ENCODE peak calls at places on chromosome 1, in five cellular contexts. B is stomach, N is IMR-90, E is keratinocyte, M is heart left ventricle. D is an unnamed sample.
A peak's percentile ranks its signal among the peaks of the same experiment; 100 is the strongest.

GRCh38 chr1:202159534-202160371 is 649 bp downstream of the PTPN7 start:
- DNase-seq in N (no peak), E (no peak), B (no peak), M (no peak), D (no peak)

GRCh38 chr1:53115403-53116306 is 26.8 kb downstream of the SLC1A7 start:
- DNase-seq in N (peak; percentile 65), M (no peak), B (peak; percentile 50), E (no peak), D (no peak)

GRCh38 chr1:214107322-214108096 is 119.7 kb downstream of the PROX1 start:
- DNase-seq in N (peak; percentile 0), M (peak; percentile 68), B (peak; percentile 37), E (no peak), D (peak; percentile 22)

GRCh38 chr1:15178571-15179484 is 25.3 kb downstream of the TMEM51 start:
- DNase-seq in N (peak; percentile 97), M (no peak), E (no peak), B (no peak), D (no peak)

GRCh38 chr1:15153842-15154479 is 414 bp downstream of the TMEM51 start:
- DNase-seq in E (no peak), N (peak; percentile 66), B (peak; percentile 73), M (peak; percentile 56), D (peak; percentile 55)

GRCh38 chr1:15187175-15187810 is 33.7 kb downstream of the TMEM51 start:
- DNase-seq in M (no peak), N (no peak), B (no peak), E (no peak), D (no peak)

GRCh38 chr1:24384251-24385090 is 29.1 kb downstream of the STPG1 start:
- DNase-seq in B (peak; percentile 48), N (peak; percentile 86), E (no peak), M (no peak), D (peak; percentile 45)

GRCh38 chr1:158422215-158422614 is 3.8 kb downstream of the OR10K2 start:
- DNase-seq in E (no peak), N (no peak), M (no peak), B (no peak), D (no peak)

GRCh38 chr1:47914952-47915676 is 82.1 kb downstream of the TRABD2B start:
- DNase-seq in M (no peak), B (no peak), E (no peak), N (no peak), D (no peak)

GRCh38 chr1:6587261-6588005 is 7.6 kb downstream of the ZBTB48 start:
- DNase-seq in B (peak; percentile 57), N (no peak), E (no peak), M (peak; percentile 83), D (no peak)

GRCh38 chr1:94209982-94210381 is 27.4 kb downstream of the ARHGAP29 start:
- DNase-seq in M (no peak), B (no peak), E (no peak), N (no peak), D (no peak)

GRCh38 chr1:19405761-19406481 is 79.4 kb downstream of the CAPZB start:
- DNase-seq in E (no peak), B (no peak), N (peak; percentile 27), M (no peak), D (no peak)

GRCh38 chr1:43481481-43481880 is 27.8 kb upstream of the HYI start:
- DNase-seq in E (no peak), N (no peak), M (no peak), B (no peak), D (no peak)

GRCh38 chr1:76390451-76390850 is 315.9 kb downstream of the ST6GALNAC3 start:
- DNase-seq in E (no peak), M (peak; percentile 6), N (no peak), B (no peak), D (no peak)

GRCh38 chr1:224767031-224767430 is 150.9 kb downstream of the CNIH3 start:
- DNase-seq in B (no peak), N (no peak), M (no peak), E (no peak), D (no peak)

GRCh38 chr1:115423776-115424175 is 85.7 kb upstream of the NGF start:
- DNase-seq in B (no peak), N (peak; percentile 74), E (no peak), M (no peak), D (no peak)

GRCh38 chr1:109499661-109500536 is 6.0 kb downstream of the CYB561D1 start:
- DNase-seq in N (peak; percentile 76), B (peak; percentile 66), E (peak; percentile 55), M (no peak), D (no peak)

GRCh38 chr1:25194576-25195020 is 37.7 kb downstream of the SYF2 start:
- DNase-seq in E (peak; percentile 91), N (no peak), M (no peak), B (no peak), D (no peak)

GRCh38 chr1:232519186-232519585 is 110.7 kb downstream of the SIPA1L2 start:
- DNase-seq in N (no peak), M (peak; percentile 48), B (no peak), E (no peak), D (no peak)

GRCh38 chr1:227131193-227131592 is 187.1 kb downstream of the CDC42BPA start:
- DNase-seq in M (no peak), E (no peak), B (no peak), N (peak; percentile 54), D (no peak)

GRCh38 chr1:227002531-227003049 is 62.5 kb downstream of the COQ8A start:
- DNase-seq in B (no peak), N (no peak), E (no peak), M (no peak), D (no peak)

GRCh38 chr1:109924316-109924715 is 13.7 kb downstream of the CSF1 start:
- DNase-seq in E (no peak), M (no peak), B (no peak), N (no peak), D (no peak)

GRCh38 chr1:57586842-57587241 is 163.0 kb upstream of the DAB1 start:
- DNase-seq in E (no peak), N (no peak), B (no peak), M (no peak), D (no peak)

GRCh38 chr1:230091473-230092231 is 24.6 kb downstream of the GALNT2 start:
- DNase-seq in B (no peak), N (peak; percentile 66), M (no peak), E (no peak), D (no peak)

GRCh38 chr1:33974147-33974546 is 110.3 kb downstream of the HMGB4 start:
- DNase-seq in E (no peak), M (no peak), B (no peak), N (no peak), D (no peak)

GRCh38 chr1:232600430-232601258 is 29.3 kb downstream of the SIPA1L2 start:
- DNase-seq in B (no peak), M (no peak), N (peak; percentile 58), E (no peak), D (no peak)

GRCh38 chr1:101071470-101071886 is 45.9 kb upstream of the DPH5 start:
- DNase-seq in E (no peak), N (peak; percentile 13), B (no peak), M (no peak), D (no peak)

GRCh38 chr1:13730751-13731482 is 30.9 kb downstream of the PRDM2 start:
- DNase-seq in N (peak; percentile 53), E (no peak), B (peak; percentile 50), M (peak; percentile 17), D (peak; percentile 61)

GRCh38 chr1:13728104-13728503 is 28.1 kb downstream of the PRDM2 start:
- DNase-seq in N (no peak), M (no peak), E (no peak), B (no peak), D (no peak)

GRCh38 chr1:13723810-13724209 is 23.8 kb downstream of the PRDM2 start:
- DNase-seq in B (peak; percentile 28), M (no peak), E (no peak), N (no peak), D (no peak)

GRCh38 chr1:13730301-13730700 is 30.3 kb downstream of the PRDM2 start:
- DNase-seq in B (no peak), N (no peak), E (no peak), M (no peak), D (no peak)

DNA sequence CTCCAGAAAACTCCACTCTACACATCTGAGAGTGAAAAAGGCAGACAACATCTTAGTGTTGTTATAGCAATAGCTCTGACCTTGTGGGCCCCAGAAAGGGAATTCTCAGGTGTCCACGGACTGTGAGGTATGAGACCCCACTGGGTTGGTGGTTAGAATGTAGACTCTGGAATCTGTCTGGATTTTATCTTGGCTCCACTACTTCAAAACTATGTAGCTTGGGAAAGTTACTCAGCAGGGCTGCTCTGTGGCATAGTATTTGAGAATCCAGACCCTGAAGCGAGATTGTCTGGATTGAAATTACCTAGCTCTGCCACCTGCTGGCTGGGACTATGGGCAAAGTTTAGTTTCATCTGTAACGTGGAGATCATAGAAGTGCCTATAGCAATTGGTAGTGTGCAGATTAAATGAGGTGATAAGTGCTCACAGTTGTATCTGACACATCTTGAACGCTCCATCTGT is 25.8 kb downstream of the PRDM2 start:
- DNase-seq in M (no peak), N (peak; percentile 25), B (peak; percentile 40), E (no peak), D (no peak)
- H3K27me3 ChIP-seq in M (no peaks in the 10 kb centered on the region), N (no peaks in the 10 kb centered on the region), B (no peaks in the 10 kb centered on the region), E (no peaks in the 10 kb centered on the region), D (no peaks in the 10 kb centered on the region)

DNA sequence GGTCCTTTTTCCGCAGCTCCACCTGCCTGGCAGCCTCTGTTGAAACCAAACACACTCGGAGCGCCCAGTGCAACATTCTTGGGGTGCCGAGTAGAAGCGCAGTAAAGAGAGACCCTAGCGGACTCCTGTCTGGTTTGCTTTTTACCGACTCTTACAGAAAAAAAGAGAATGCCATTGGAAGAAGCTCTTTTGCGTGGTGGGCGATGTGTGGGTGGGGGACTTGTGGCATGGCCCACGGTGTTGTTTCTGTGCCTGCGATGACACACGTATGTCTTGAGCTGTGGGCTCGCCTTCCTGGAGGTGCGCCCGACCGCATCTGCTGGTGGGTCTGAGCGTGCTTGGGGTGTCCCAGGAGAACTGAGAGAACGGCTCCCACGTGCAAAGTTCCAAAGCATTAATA is 7.3 kb upstream of the BARHL2 start:
- DNase-seq in E (no peak), M (no peak), N (no peak), B (no peak), D (no peak)
- H3K27me3 ChIP-seq in E (peaks cover 91% of the 10 kb centered on the region), M (peaks cover 100% of the 10 kb centered on the region), N (peaks cover 84% of the 10 kb centered on the region), B (peaks cover 49% of the 10 kb centered on the region), D (peaks cover 17% of the 10 kb centered on the region)

DNA sequence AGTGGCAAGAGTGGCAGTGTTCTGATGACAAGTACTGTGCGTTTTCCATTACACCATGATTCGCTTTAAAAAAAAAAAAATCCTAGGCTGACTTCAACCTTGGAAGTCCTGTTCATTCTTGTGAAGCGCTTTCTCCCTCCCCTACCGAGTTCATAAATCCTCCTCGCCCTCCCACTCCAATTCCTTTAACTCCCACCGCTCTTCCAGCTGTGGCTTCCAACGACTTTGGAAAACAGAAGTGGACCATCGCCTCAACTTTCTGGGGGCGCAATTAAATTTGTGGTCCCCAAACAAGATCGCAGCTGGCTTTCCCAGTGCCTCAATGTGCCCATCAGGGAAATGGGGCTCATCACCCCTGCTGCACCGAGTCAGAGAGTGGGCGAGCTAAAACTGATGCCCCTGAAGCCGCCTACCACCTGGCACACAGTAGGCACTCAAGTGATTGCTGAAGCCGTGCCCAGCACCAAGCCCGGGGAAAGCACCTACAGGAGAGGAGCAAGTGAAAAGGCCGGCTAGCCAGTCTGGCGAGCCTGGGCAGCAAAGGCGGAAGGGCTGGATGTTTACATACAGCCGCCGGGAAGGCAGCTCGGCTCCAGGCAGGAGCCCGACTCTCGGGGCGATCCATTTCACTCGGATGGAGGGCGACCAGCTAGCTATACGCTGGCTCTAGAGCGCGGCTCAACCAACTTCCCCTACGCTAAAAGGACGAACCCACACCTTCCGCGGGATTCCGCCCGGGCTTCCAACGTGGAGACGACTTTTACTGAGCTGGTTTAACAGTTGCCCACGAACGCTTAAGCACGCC is 1.3 kb downstream of the PLPP3 start:
- DNase-seq in B (peak; percentile 84), N (peak; percentile 61), M (peak; percentile 41), E (no peak), D (peak; percentile 74)
- H3K27me3 ChIP-seq in B (no peaks in the 10 kb centered on the region), N (no peaks in the 10 kb centered on the region), M (no peaks in the 10 kb centered on the region), E (no peaks in the 10 kb centered on the region), D (no peaks in the 10 kb centered on the region)

GRCh38 chr1:159556931-159557369 is 21.1 kb upstream of the OR10J5 start:
- DNase-seq in M (no peak), N (no peak), B (no peak), E (no peak), D (peak; percentile 92)
- H3K27me3 ChIP-seq in M (no peaks in the 10 kb centered on the region), N (no peaks in the 10 kb centered on the region), B (no peaks in the 10 kb centered on the region), E (no peaks in the 10 kb centered on the region), D (no peaks in the 10 kb centered on the region)